ENCODE peak calls at places on chromosomes 5 and 9, in ten cellular contexts. K is right atrium auricular region, S is left ventricle myocardium inferior, Q is tibial artery, C is OCI-LY7, B is WTC11, U is GM20000, X is MCF 10A, E is cardiac fibroblast, L is endothelial cell. G is an unnamed sample.
A peak's percentile ranks its signal among the peaks of the same experiment; 100 is the strongest.

GRCh38 chr9:134750450-134751155 is 109.0 kb downstream of the COL5A1 start:
- DNase-seq in Q (no peak), K (no peak), X (no peak), L (no peak), U (no peak), C (no peak), B (no peak), E (no peak), S (no peak), G (no peak)

GRCh38 chr5:118208031-118208453 is 780.3 kb downstream of the DTWD2 start:
- DNase-seq in Q (no peak), X (no peak), S (no peak), E (no peak), B (no peak), U (no peak), K (no peak), L (no peak), C (no peak), G (no peak)

GRCh38 chr9:16197578-16198370 is 644.9 kb downstream of the CCDC171 start:
- DNase-seq in C (no peak), Q (no peak), L (no peak), X (no peak), U (no peak), K (no peak), E (no peak), S (no peak), B (no peak), G (no peak)

GRCh38 chr5:143454936-143455516 is 51.5 kb upstream of the NR3C1 start:
- DNase-seq in E (no peak), K (no peak), S (no peak), L (no peak), U (no peak), C (no peak), X (no peak), B (no peak), Q (no peak), G (no peak)

GRCh38 chr5:98755406-98755805 is 18.1 kb upstream of the RGMB start:
- DNase-seq in S (no peak), C (no peak), U (no peak), K (no peak), L (no peak), E (peak; percentile 95), B (no peak), Q (no peak), X (peak; percentile 69), G (no peak)

GRCh38 chr9:134633362-134634142 is 8.1 kb upstream of the COL5A1 start:
- DNase-seq in B (peak; percentile 3), X (no peak), U (no peak), Q (no peak), S (peak; percentile 6), E (no peak), K (no peak), C (no peak), L (no peak), G (peak; percentile 35)

GRCh38 chr5:147918101-147918500 is 11.8 kb upstream of the C5orf46 start:
- DNase-seq in Q (no peak), K (no peak), C (no peak), E (peak; percentile 60), B (no peak), L (no peak), U (no peak), S (no peak), X (peak; percentile 39), G (no peak)

GRCh38 chr9:121048618-121049017 is 1.5 kb downstream of the C5 start:
- DNase-seq in Q (no peak), K (no peak), L (no peak), S (no peak), B (no peak), C (no peak), U (no peak), E (no peak), X (no peak), G (no peak)

GRCh38 chr9:95127249-95128176 is 190.0 kb downstream of the FANCC start:
- DNase-seq in B (peak; percentile 90), X (peak; percentile 81), Q (peak; percentile 92), K (peak; percentile 90), U (peak; percentile 82), E (peak; percentile 78), C (peak; percentile 62), L (peak; percentile 92), S (peak; percentile 86), G (peak; percentile 88)

GRCh38 chr5:42824347-42824976 is 12.8 kb upstream of the SELENOP start:
- DNase-seq in U (no peak), X (no peak), K (no peak), L (no peak), E (no peak), S (no peak), C (no peak), Q (no peak), B (no peak), G (no peak)

GRCh38 chr9:94159069-94159915 is 75.0 kb downstream of the PTPDC1 start:
- DNase-seq in X (no peak), U (no peak), S (no peak), B (no peak), E (no peak), Q (no peak), C (no peak), K (no peak), L (no peak), G (no peak)

GRCh38 chr5:128491291-128491690 is 46.8 kb downstream of the FBN2 start:
- DNase-seq in C (no peak), K (no peak), L (peak; percentile 5), B (no peak), E (peak; percentile 46), X (peak; percentile 21), S (no peak), Q (no peak), U (no peak), G (no peak)

GRCh38 chr5:125552486-125552885 is 806.0 kb upstream of the ZNF608 start:
- DNase-seq in E (peak; percentile 60), K (no peak), U (no peak), S (no peak), B (no peak), C (no peak), L (no peak), X (no peak), Q (no peak), G (no peak)

GRCh38 chr5:179858586-179859427 is at the start of gene MRNIP:
- DNase-seq in C (peak; percentile 96), L (peak; percentile 93), K (peak; percentile 94), X (peak; percentile 98), U (peak; percentile 98), S (peak; percentile 99), B (peak; percentile 95), Q (peak; percentile 99), E (peak; percentile 95), G (peak; percentile 99)

GRCh38 chr5:117093653-117094052 is 519.0 kb upstream of the SEMA6A start:
- DNase-seq in X (no peak), L (no peak), K (no peak), E (no peak), B (no peak), C (no peak), U (no peak), Q (no peak), S (no peak), G (no peak)

GRCh38 chr5:117088176-117088575 is 513.6 kb upstream of the SEMA6A start:
- DNase-seq in Q (no peak), X (no peak), B (no peak), K (no peak), L (no peak), E (no peak), C (no peak), S (no peak), U (no peak), G (no peak)

GRCh38 chr5:117084052-117084451 is 509.4 kb upstream of the SEMA6A start:
- DNase-seq in U (no peak), X (no peak), Q (no peak), B (no peak), L (peak; percentile 11), C (no peak), E (no peak), S (no peak), K (no peak), G (no peak)

GRCh38 chr5:117094114-117094815 is 519.6 kb upstream of the SEMA6A start:
- DNase-seq in B (no peak), C (no peak), S (no peak), X (no peak), K (no peak), Q (no peak), L (no peak), E (no peak), U (no peak), G (no peak)

DNA sequence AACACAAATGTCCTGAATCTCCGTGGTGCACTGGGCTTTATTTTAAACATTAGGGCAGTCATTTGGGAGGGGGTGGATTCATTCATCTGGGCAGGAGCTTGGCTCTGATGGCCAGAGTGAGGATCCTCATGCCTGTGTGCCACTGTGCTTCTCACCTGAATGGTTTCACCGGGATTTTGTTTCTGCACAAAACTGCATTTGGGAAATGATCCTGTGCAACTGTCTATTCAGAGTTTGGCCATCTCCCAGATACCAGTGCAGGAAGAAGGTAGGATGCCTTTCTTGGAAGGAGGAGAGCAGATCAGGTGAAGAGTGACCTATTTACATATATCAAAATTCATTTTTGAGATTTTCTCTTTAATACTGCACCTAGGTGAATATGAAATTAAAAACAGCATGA is 514.4 kb upstream of the SEMA6A start:
- DNase-seq in S (no peak), Q (no peak), C (no peak), U (no peak), K (no peak), E (no peak), X (no peak), L (no peak), B (no peak), G (no peak)
- TF ChIP-seq CTCF in S (no peak), Q (no peak), C (no peak), U (no peak), K (no peak), E (no peak), X (no peak), L (no peak), B (no peak), G (no peak)

DNA sequence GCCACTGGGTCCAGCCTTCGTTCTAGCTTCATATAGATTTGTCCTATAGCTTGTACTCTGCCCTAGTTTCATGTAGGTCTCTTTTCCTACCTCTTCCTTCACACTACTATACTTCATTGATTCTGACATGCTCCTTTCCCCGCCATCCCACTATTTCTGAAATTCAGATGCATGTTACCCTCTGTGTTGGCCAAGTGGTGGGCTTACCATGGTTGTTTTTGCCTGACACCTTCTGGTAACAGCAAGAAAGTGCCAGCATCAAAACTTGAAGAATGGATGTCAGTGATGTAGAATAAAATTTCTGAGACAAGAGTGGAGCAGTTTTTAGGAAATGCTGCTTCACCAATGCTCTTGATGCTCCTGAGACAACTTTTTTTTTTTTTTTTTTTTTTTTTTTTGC is 19.5 kb upstream of the SERINC5 start:
- DNase-seq in K (no peak), U (no peak), C (peak; percentile 70), X (peak; percentile 30), S (no peak), L (peak; percentile 18), B (no peak), E (peak; percentile 24), Q (no peak), G (no peak)
- TF ChIP-seq CTCF in K (peak; percentile 55), U (peak; percentile 50), C (peak; percentile 92), X (peak; percentile 19), S (peak; percentile 61), L (peak; percentile 10), B (no peak), E (peak; percentile 27), Q (peak; percentile 20), G (peak; percentile 34)

GRCh38 chr5:141208478-141208877 is at the start of gene PCDHB12:
- DNase-seq in L (peak; percentile 11), Q (no peak), C (peak; percentile 19), K (no peak), S (no peak), X (peak; percentile 60), E (peak; percentile 9), U (no peak), B (peak; percentile 54), G (no peak)
- TF ChIP-seq CTCF in L (peak; percentile 38), Q (no peak), C (peak; percentile 78), K (peak; percentile 29), S (peak; percentile 53), X (peak; percentile 38), E (no peak), U (no peak), B (peak; percentile 27), G (peak; percentile 17)

GRCh38 chr9:113317777-113318176 is 14.6 kb upstream of the RNF183 start:
- DNase-seq in C (no peak), Q (no peak), L (no peak), E (peak; percentile 46), S (no peak), X (no peak), B (no peak), K (no peak), U (no peak), G (no peak)
- TF ChIP-seq CTCF in C (no peak), Q (peak; percentile 13), L (peak; percentile 12), E (peak; percentile 33), S (peak; percentile 30), X (no peak), B (no peak), K (peak; percentile 24), U (no peak), G (no peak)